ENCODE peak calls at places on chromosomes 16 and 17, in four cellular contexts. One of them, this sample, is unnamed.

GRCh38 chr17:31596382-31597323 is 205.2 kb downstream of the RAB11FIP4 start:
- DNase-seq in WTC11: no peak
- DNase-seq in bronchial epithelial cell: peak; percentile 95
- DNase-seq in AG09309: peak; percentile 95
- DNase-seq in this sample: peak; percentile 42

GRCh38 chr17:14298221-14298994 is 2.5 kb upstream of the HS3ST3B1 start:
- DNase-seq in AG09309: no peak
- DNase-seq in bronchial epithelial cell: no peak
- DNase-seq in WTC11: no peak
- DNase-seq in this sample: peak; percentile 31

GRCh38 chr16:57938936-57939871 is 31.7 kb downstream of the CNGB1 start:
- DNase-seq in bronchial epithelial cell: peak; percentile 79
- DNase-seq in WTC11: no peak
- DNase-seq in AG09309: peak; percentile 62
- DNase-seq in this sample: no peak

GRCh38 chr17:60524463-60525346 is 1.3 kb downstream of the APPBP2 start:
- DNase-seq in bronchial epithelial cell: peak; percentile 19
- DNase-seq in AG09309: no peak
- DNase-seq in WTC11: no peak
- DNase-seq in this sample: no peak

GRCh38 chr16:23406546-23407240 is 46.3 kb downstream of the COG7 start:
- DNase-seq in WTC11: no peak
- DNase-seq in AG09309: no peak
- DNase-seq in bronchial epithelial cell: no peak
- DNase-seq in this sample: no peak

GRCh38 chr16:50600582-50601283 is 52.5 kb downstream of the NKD1 start:
- DNase-seq in AG09309: no peak
- DNase-seq in bronchial epithelial cell: no peak
- DNase-seq in WTC11: no peak
- DNase-seq in this sample: no peak

GRCh38 chr16:87765776-87766484 is at the start of gene KLHDC4:
- DNase-seq in WTC11: peak; percentile 88
- DNase-seq in AG09309: no peak
- DNase-seq in bronchial epithelial cell: peak; percentile 76
- DNase-seq in this sample: peak; percentile 92

GRCh38 chr16:14505846-14506245 is 124.2 kb downstream of the PARN start:
- DNase-seq in AG09309: no peak
- DNase-seq in bronchial epithelial cell: peak; percentile 90
- DNase-seq in WTC11: no peak
- DNase-seq in this sample: no peak

GRCh38 chr17:8702996-8703395 is 41.6 kb downstream of the CCDC42 start:
- DNase-seq in AG09309: no peak
- DNase-seq in bronchial epithelial cell: no peak
- DNase-seq in WTC11: no peak
- DNase-seq in this sample: no peak

GRCh38 chr17:77129568-77130301 is 11.0 kb upstream of the SEC14L1 start:
- DNase-seq in bronchial epithelial cell: no peak
- DNase-seq in WTC11: no peak
- DNase-seq in AG09309: no peak
- DNase-seq in this sample: no peak

GRCh38 chr17:16912021-16912962 is 59.6 kb downstream of the TNFRSF13B start:
- DNase-seq in AG09309: no peak
- DNase-seq in bronchial epithelial cell: no peak
- DNase-seq in WTC11: peak; percentile 4
- DNase-seq in this sample: no peak

GRCh38 chr17:6755731-6756184 is at the start of gene XAF1:
- DNase-seq in bronchial epithelial cell: peak; percentile 8
- DNase-seq in AG09309: peak; percentile 34
- DNase-seq in WTC11: no peak
- DNase-seq in this sample: no peak

GRCh38 chr17:29619251-29619650 is 3.5 kb downstream of the CORO6 start:
- DNase-seq in WTC11: no peak
- DNase-seq in AG09309: no peak
- DNase-seq in bronchial epithelial cell: peak; percentile 33
- DNase-seq in this sample: no peak

GRCh38 chr17:14329900-14330491 is 29.1 kb downstream of the HS3ST3B1 start:
- DNase-seq in AG09309: no peak
- DNase-seq in WTC11: no peak
- DNase-seq in bronchial epithelial cell: no peak
- DNase-seq in this sample: no peak

GRCh38 chr16:64907844-64908243 is 214.0 kb downstream of the CDH11 start:
- DNase-seq in AG09309: no peak
- DNase-seq in bronchial epithelial cell: no peak
- DNase-seq in WTC11: no peak
- DNase-seq in this sample: no peak

GRCh38 chr16:414395-415169 is 10.9 kb upstream of the RAB11FIP3 start:
- DNase-seq in WTC11: no peak
- DNase-seq in AG09309: no peak
- DNase-seq in bronchial epithelial cell: peak; percentile 67
- DNase-seq in this sample: no peak

GRCh38 chr17:74089869-74090464 is 113.5 kb upstream of the RPL38 start:
- DNase-seq in WTC11: peak; percentile 95
- DNase-seq in bronchial epithelial cell: peak; percentile 43
- DNase-seq in AG09309: peak; percentile 13
- DNase-seq in this sample: peak; percentile 71

GRCh38 chr16:27717726-27718125 is 167.8 kb downstream of the KATNIP start:
- DNase-seq in bronchial epithelial cell: no peak
- DNase-seq in AG09309: no peak
- DNase-seq in WTC11: no peak
- DNase-seq in this sample: no peak

GRCh38 chr17:44097110-44097810 is 26.2 kb downstream of the HDAC5 start:
- DNase-seq in WTC11: no peak
- DNase-seq in bronchial epithelial cell: no peak
- DNase-seq in AG09309: peak; percentile 45
- DNase-seq in this sample: no peak

GRCh38 chr16:81549547-81550411 is 105.2 kb downstream of the CMIP start:
- DNase-seq in bronchial epithelial cell: no peak
- DNase-seq in AG09309: no peak
- DNase-seq in WTC11: no peak
- DNase-seq in this sample: no peak

GRCh38 chr17:18070861-18071340 is 16.8 kb upstream of the DRG2 start:
- DNase-seq in AG09309: no peak
- DNase-seq in WTC11: no peak
- DNase-seq in bronchial epithelial cell: no peak
- DNase-seq in this sample: peak; percentile 20

GRCh38 chr17:31093866-31094599 is 744 bp upstream of the NF1 start:
- DNase-seq in AG09309: no peak
- DNase-seq in WTC11: no peak
- DNase-seq in bronchial epithelial cell: no peak
- DNase-seq in this sample: peak; percentile 19

GRCh38 chr17:81302861-81303326 is 7.8 kb upstream of the SLC38A10 start:
- DNase-seq in bronchial epithelial cell: no peak
- DNase-seq in AG09309: no peak
- DNase-seq in WTC11: no peak
- DNase-seq in this sample: no peak

GRCh38 chr16:89407925-89408300 is 82.4 kb downstream of the ANKRD11 start:
- DNase-seq in bronchial epithelial cell: no peak
- DNase-seq in AG09309: no peak
- DNase-seq in WTC11: no peak
- DNase-seq in this sample: no peak

GRCh38 chr17:10226930-10227695 is 28.7 kb upstream of the GAS7 start:
- DNase-seq in AG09309: no peak
- DNase-seq in bronchial epithelial cell: no peak
- DNase-seq in WTC11: peak; percentile 89
- DNase-seq in this sample: peak; percentile 57

GRCh38 chr16:3364774-3365427 is 9.2 kb downstream of the OR2C1 start:
- DNase-seq in AG09309: peak; percentile 91
- DNase-seq in WTC11: peak; percentile 29
- DNase-seq in bronchial epithelial cell: peak; percentile 79
- DNase-seq in this sample: no peak

GRCh38 chr17:7336240-7337175 is at the start of gene ACAP1:
- DNase-seq in AG09309: no peak
- DNase-seq in bronchial epithelial cell: no peak
- DNase-seq in WTC11: peak; percentile 78
- DNase-seq in this sample: no peak

GRCh38 chr16:73572135-73572534 is 524.2 kb upstream of the ZFHX3 start:
- DNase-seq in WTC11: peak; percentile 25
- DNase-seq in AG09309: no peak
- DNase-seq in bronchial epithelial cell: no peak
- DNase-seq in this sample: peak; percentile 22

GRCh38 chr16:65725156-65725845 is 603.4 kb upstream of the CDH11 start:
- DNase-seq in bronchial epithelial cell: no peak
- DNase-seq in AG09309: peak; percentile 61
- DNase-seq in WTC11: no peak
- DNase-seq in this sample: no peak

GRCh38 chr16:69110406-69110805 is 5.0 kb downstream of the HAS3 start:
- DNase-seq in bronchial epithelial cell: no peak
- DNase-seq in AG09309: no peak
- DNase-seq in WTC11: no peak
- DNase-seq in this sample: no peak

GRCh38 chr17:44397479-44398440 is 8.3 kb upstream of the ITGA2B start:
- DNase-seq in WTC11: no peak
- DNase-seq in AG09309: no peak
- DNase-seq in bronchial epithelial cell: no peak
- DNase-seq in this sample: no peak

GRCh38 chr17:73899839-73900238 is 255.6 kb upstream of the SDK2 start:
- DNase-seq in AG09309: no peak
- DNase-seq in WTC11: no peak
- DNase-seq in bronchial epithelial cell: no peak
- DNase-seq in this sample: no peak

GRCh38 chr16:1640261-1640956 is 28.2 kb downstream of the CRAMP1 start:
- DNase-seq in WTC11: no peak
- DNase-seq in bronchial epithelial cell: no peak
- DNase-seq in AG09309: no peak
- DNase-seq in this sample: no peak

GRCh38 chr17:49403514-49404289 is 11.0 kb downstream of the PHB1 start:
- DNase-seq in bronchial epithelial cell: no peak
- DNase-seq in WTC11: no peak
- DNase-seq in AG09309: no peak
- DNase-seq in this sample: no peak

GRCh38 chr17:31538080-31538762 is 146.7 kb downstream of the RAB11FIP4 start:
- DNase-seq in AG09309: no peak
- DNase-seq in WTC11: no peak
- DNase-seq in bronchial epithelial cell: no peak
- DNase-seq in this sample: no peak

GRCh38 chr16:89971495-89972243 is 23.1 kb downstream of the DEF8 start:
- DNase-seq in bronchial epithelial cell: no peak
- DNase-seq in WTC11: peak; percentile 25
- DNase-seq in AG09309: no peak
- DNase-seq in this sample: no peak

GRCh38 chr16:23679274-23679985 is 741 bp downstream of the PLK1 start:
- DNase-seq in bronchial epithelial cell: peak; percentile 42
- DNase-seq in WTC11: peak; percentile 60
- DNase-seq in AG09309: no peak
- DNase-seq in this sample: peak; percentile 25

GRCh38 chr16:85471469-85472431 is 141.4 kb upstream of the GSE1 start:
- DNase-seq in WTC11: no peak
- DNase-seq in AG09309: no peak
- DNase-seq in bronchial epithelial cell: peak; percentile 29
- DNase-seq in this sample: no peak
- TF ChIP-seq CTCF in WTC11: no peak
- TF ChIP-seq CTCF in AG09309: no peak
- TF ChIP-seq CTCF in bronchial epithelial cell: no peak
- TF ChIP-seq CTCF in this sample: no peak

GRCh38 chr17:75266315-75267145 is 4.5 kb downstream of the MIF4GD start:
- DNase-seq in WTC11: no peak
- DNase-seq in bronchial epithelial cell: no peak
- DNase-seq in AG09309: no peak
- DNase-seq in this sample: no peak

GRCh38 chr17:75268931-75269330 is 2.1 kb downstream of the MIF4GD start:
- DNase-seq in WTC11: no peak
- DNase-seq in bronchial epithelial cell: no peak
- DNase-seq in AG09309: no peak
- DNase-seq in this sample: no peak

GRCh38 chr17:75265614-75266314 is 4.1 kb downstream of the MRPS7 start:
- DNase-seq in WTC11: no peak
- DNase-seq in bronchial epithelial cell: no peak
- DNase-seq in AG09309: no peak
- DNase-seq in this sample: no peak

GRCh38 chr17:75267403-75268232 is 3.4 kb downstream of the MIF4GD start:
- DNase-seq in bronchial epithelial cell: no peak
- DNase-seq in WTC11: peak; percentile 78
- DNase-seq in AG09309: no peak
- DNase-seq in this sample: no peak

DNA sequence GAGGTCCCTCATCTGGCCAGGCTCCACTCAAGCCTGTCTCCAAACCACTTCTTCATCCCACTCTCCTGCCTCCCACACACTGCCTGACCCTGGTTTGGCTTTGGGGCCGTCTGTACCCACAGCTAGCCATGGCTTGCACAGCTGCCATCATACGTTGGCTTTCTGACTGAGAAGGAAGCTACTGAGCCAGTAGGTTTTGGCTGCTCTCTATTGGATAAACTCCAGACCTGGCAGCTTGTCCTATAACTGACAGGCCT is 4.0 kb downstream of the MIF4GD start:
- DNase-seq in AG09309: no peak
- DNase-seq in WTC11: no peak
- DNase-seq in bronchial epithelial cell: no peak
- DNase-seq in this sample: no peak
- TF ChIP-seq CTCF in AG09309: no peak
- TF ChIP-seq CTCF in WTC11: no peak
- TF ChIP-seq CTCF in bronchial epithelial cell: no peak
- TF ChIP-seq CTCF in this sample: no peak

DNA sequence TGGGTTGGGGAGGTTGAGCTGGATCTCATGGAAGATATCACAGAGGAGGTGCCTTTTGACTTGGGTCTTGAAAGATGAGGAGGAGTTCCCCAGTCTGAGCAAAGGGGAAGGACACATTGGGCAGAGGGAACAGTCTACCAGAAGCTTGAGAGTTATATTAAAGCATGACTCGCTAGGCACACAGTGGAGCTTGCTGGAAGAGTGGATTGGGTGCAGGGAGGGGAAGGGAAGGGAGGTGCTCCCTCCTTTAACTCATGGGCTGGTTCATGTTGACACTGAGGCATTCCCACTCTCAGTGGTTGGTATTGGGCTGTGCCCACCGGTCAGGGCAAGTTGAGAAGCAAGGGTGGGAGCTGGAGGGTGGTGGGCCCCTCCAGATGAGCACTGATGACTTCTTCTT is 5.9 kb downstream of the TMEM98 start:
- DNase-seq in bronchial epithelial cell: no peak
- DNase-seq in WTC11: no peak
- DNase-seq in AG09309: no peak
- DNase-seq in this sample: no peak
- TF ChIP-seq CTCF in bronchial epithelial cell: no peak
- TF ChIP-seq CTCF in WTC11: no peak
- TF ChIP-seq CTCF in AG09309: no peak
- TF ChIP-seq CTCF in this sample: no peak

GRCh38 chr17:20941872-20942271 is 100.9 kb downstream of the USP22 start:
- DNase-seq in WTC11: no peak
- DNase-seq in bronchial epithelial cell: no peak
- DNase-seq in AG09309: no peak
- DNase-seq in this sample: no peak

GRCh38 chr17:20948984-20949777 is 93.6 kb downstream of the USP22 start:
- DNase-seq in AG09309: no peak
- DNase-seq in bronchial epithelial cell: no peak
- DNase-seq in WTC11: no peak
- DNase-seq in this sample: no peak

GRCh38 chr17:20944014-20944905 is 98.6 kb downstream of the USP22 start:
- DNase-seq in AG09309: no peak
- DNase-seq in bronchial epithelial cell: peak; percentile 63
- DNase-seq in WTC11: peak; percentile 68
- DNase-seq in this sample: peak; percentile 34
- TF ChIP-seq CTCF in AG09309: no peak
- TF ChIP-seq CTCF in bronchial epithelial cell: peak; percentile 86
- TF ChIP-seq CTCF in WTC11: peak; percentile 46
- TF ChIP-seq CTCF in this sample: no peak

GRCh38 chr17:80124351-80124981 is 22.5 kb downstream of the EIF4A3 start:
- DNase-seq in bronchial epithelial cell: peak; percentile 75
- DNase-seq in AG09309: no peak
- DNase-seq in WTC11: peak; percentile 75
- DNase-seq in this sample: peak; percentile 67
- TF ChIP-seq CTCF in bronchial epithelial cell: peak; percentile 60
- TF ChIP-seq CTCF in AG09309: peak; percentile 29
- TF ChIP-seq CTCF in WTC11: peak; percentile 28
- TF ChIP-seq CTCF in this sample: peak; percentile 57